ENCODE peak calls at places on chromosomes 13 and 19, in seven cellular contexts. One of them, this sample, is unnamed.
A peak's percentile ranks its signal among the peaks of the same experiment; 100 is the strongest.

GRCh38 chr13:83125791-83126190 is 756.5 kb downstream of the SLITRK1 start:
- DNase-seq in activated naive CD8-positive, alpha-beta T cell treated with anti-CD3 and anti-CD28 coated beads for 36 hours: no peak
- DNase-seq in stimulated activated CD8-positive, alpha-beta memory T cell treated with anti-CD3 and anti-CD28 coated beads, Interleukin-4, amount 100 ng/mL, for 48 hours: no peak
- DNase-seq in activated naive CD4-positive, alpha-beta T cell treated with anti-CD3 and anti-CD28 coated beads, Interleukin-2, amount 10 ng/mL, durations not matched to agents 7 days and 5 days: no peak
- DNase-seq in AG20443: no peak
- DNase-seq in RCC 7860: no peak
- DNase-seq in AG09309: no peak
- DNase-seq in this sample: no peak

GRCh38 chr13:99176309-99177276 is 24.1 kb upstream of the UBAC2 start:
- DNase-seq in activated naive CD8-positive, alpha-beta T cell treated with anti-CD3 and anti-CD28 coated beads for 36 hours: peak; percentile 76
- DNase-seq in stimulated activated CD8-positive, alpha-beta memory T cell treated with anti-CD3 and anti-CD28 coated beads, Interleukin-4, amount 100 ng/mL, for 48 hours: peak; percentile 87
- DNase-seq in activated naive CD4-positive, alpha-beta T cell treated with anti-CD3 and anti-CD28 coated beads, Interleukin-2, amount 10 ng/mL, durations not matched to agents 7 days and 5 days: peak; percentile 85
- DNase-seq in AG20443: peak; percentile 85
- DNase-seq in RCC 7860: peak; percentile 32
- DNase-seq in AG09309: no peak
- DNase-seq in this sample: peak; percentile 82

GRCh38 chr19:373391-374182 is 29.0 kb upstream of the MIER2 start:
- DNase-seq in activated naive CD8-positive, alpha-beta T cell treated with anti-CD3 and anti-CD28 coated beads for 36 hours: no peak
- DNase-seq in stimulated activated CD8-positive, alpha-beta memory T cell treated with anti-CD3 and anti-CD28 coated beads, Interleukin-4, amount 100 ng/mL, for 48 hours: no peak
- DNase-seq in activated naive CD4-positive, alpha-beta T cell treated with anti-CD3 and anti-CD28 coated beads, Interleukin-2, amount 10 ng/mL, durations not matched to agents 7 days and 5 days: no peak
- DNase-seq in AG20443: no peak
- DNase-seq in RCC 7860: no peak
- DNase-seq in AG09309: no peak
- DNase-seq in this sample: no peak

GRCh38 chr19:49196527-49197240 is 39.1 kb downstream of the TRPM4 start:
- DNase-seq in activated naive CD8-positive, alpha-beta T cell treated with anti-CD3 and anti-CD28 coated beads for 36 hours: no peak
- DNase-seq in stimulated activated CD8-positive, alpha-beta memory T cell treated with anti-CD3 and anti-CD28 coated beads, Interleukin-4, amount 100 ng/mL, for 48 hours: no peak
- DNase-seq in activated naive CD4-positive, alpha-beta T cell treated with anti-CD3 and anti-CD28 coated beads, Interleukin-2, amount 10 ng/mL, durations not matched to agents 7 days and 5 days: no peak
- DNase-seq in AG20443: no peak
- DNase-seq in RCC 7860: no peak
- DNase-seq in AG09309: no peak
- DNase-seq in this sample: peak; percentile 12

GRCh38 chr19:55490478-55491436 is 2.5 kb downstream of the SSC5D start:
- DNase-seq in activated naive CD8-positive, alpha-beta T cell treated with anti-CD3 and anti-CD28 coated beads for 36 hours: no peak
- DNase-seq in stimulated activated CD8-positive, alpha-beta memory T cell treated with anti-CD3 and anti-CD28 coated beads, Interleukin-4, amount 100 ng/mL, for 48 hours: no peak
- DNase-seq in activated naive CD4-positive, alpha-beta T cell treated with anti-CD3 and anti-CD28 coated beads, Interleukin-2, amount 10 ng/mL, durations not matched to agents 7 days and 5 days: no peak
- DNase-seq in AG20443: no peak
- DNase-seq in RCC 7860: no peak
- DNase-seq in AG09309: no peak
- DNase-seq in this sample: no peak

GRCh38 chr19:3409346-3410064 is 43.1 kb downstream of the NFIC start:
- DNase-seq in activated naive CD8-positive, alpha-beta T cell treated with anti-CD3 and anti-CD28 coated beads for 36 hours: no peak
- DNase-seq in stimulated activated CD8-positive, alpha-beta memory T cell treated with anti-CD3 and anti-CD28 coated beads, Interleukin-4, amount 100 ng/mL, for 48 hours: no peak
- DNase-seq in activated naive CD4-positive, alpha-beta T cell treated with anti-CD3 and anti-CD28 coated beads, Interleukin-2, amount 10 ng/mL, durations not matched to agents 7 days and 5 days: no peak
- DNase-seq in AG20443: peak; percentile 40
- DNase-seq in RCC 7860: no peak
- DNase-seq in AG09309: no peak
- DNase-seq in this sample: no peak

GRCh38 chr19:46958542-46958941 is 61.1 kb upstream of the NPAS1 start:
- DNase-seq in activated naive CD8-positive, alpha-beta T cell treated with anti-CD3 and anti-CD28 coated beads for 36 hours: peak; percentile 28
- DNase-seq in stimulated activated CD8-positive, alpha-beta memory T cell treated with anti-CD3 and anti-CD28 coated beads, Interleukin-4, amount 100 ng/mL, for 48 hours: no peak
- DNase-seq in activated naive CD4-positive, alpha-beta T cell treated with anti-CD3 and anti-CD28 coated beads, Interleukin-2, amount 10 ng/mL, durations not matched to agents 7 days and 5 days: no peak
- DNase-seq in AG20443: peak; percentile 28
- DNase-seq in RCC 7860: no peak
- DNase-seq in AG09309: no peak
- DNase-seq in this sample: no peak

GRCh38 chr13:96527497-96527896 is 437.6 kb downstream of the HS6ST3 start:
- DNase-seq in activated naive CD8-positive, alpha-beta T cell treated with anti-CD3 and anti-CD28 coated beads for 36 hours: no peak
- DNase-seq in stimulated activated CD8-positive, alpha-beta memory T cell treated with anti-CD3 and anti-CD28 coated beads, Interleukin-4, amount 100 ng/mL, for 48 hours: no peak
- DNase-seq in activated naive CD4-positive, alpha-beta T cell treated with anti-CD3 and anti-CD28 coated beads, Interleukin-2, amount 10 ng/mL, durations not matched to agents 7 days and 5 days: no peak
- DNase-seq in AG20443: no peak
- DNase-seq in RCC 7860: no peak
- DNase-seq in AG09309: no peak
- DNase-seq in this sample: peak; percentile 13

GRCh38 chr19:39246951-39247669 is 1.5 kb downstream of the IFNL4 start:
- DNase-seq in activated naive CD8-positive, alpha-beta T cell treated with anti-CD3 and anti-CD28 coated beads for 36 hours: peak; percentile 57
- DNase-seq in stimulated activated CD8-positive, alpha-beta memory T cell treated with anti-CD3 and anti-CD28 coated beads, Interleukin-4, amount 100 ng/mL, for 48 hours: peak; percentile 62
- DNase-seq in activated naive CD4-positive, alpha-beta T cell treated with anti-CD3 and anti-CD28 coated beads, Interleukin-2, amount 10 ng/mL, durations not matched to agents 7 days and 5 days: peak; percentile 33
- DNase-seq in AG20443: peak; percentile 39
- DNase-seq in RCC 7860: no peak
- DNase-seq in AG09309: no peak
- DNase-seq in this sample: peak; percentile 40

GRCh38 chr19:55368701-55369563 is 1.3 kb downstream of the IL11 start:
- DNase-seq in activated naive CD8-positive, alpha-beta T cell treated with anti-CD3 and anti-CD28 coated beads for 36 hours: peak; percentile 41
- DNase-seq in stimulated activated CD8-positive, alpha-beta memory T cell treated with anti-CD3 and anti-CD28 coated beads, Interleukin-4, amount 100 ng/mL, for 48 hours: no peak
- DNase-seq in activated naive CD4-positive, alpha-beta T cell treated with anti-CD3 and anti-CD28 coated beads, Interleukin-2, amount 10 ng/mL, durations not matched to agents 7 days and 5 days: peak; percentile 35
- DNase-seq in AG20443: peak; percentile 94
- DNase-seq in RCC 7860: no peak
- DNase-seq in AG09309: no peak
- DNase-seq in this sample: no peak